ENCODE peak calls at places on chromosomes 6 and 20, in four cellular contexts. G, B, D and W are unnamed samples.

GRCh38 chr6:1657116-1657776 is 47.5 kb downstream of the FOXC1 start:
- DNase-seq in G (no peak), B (no peak), D (no peak), W (no peak)

GRCh38 chr6:34389034-34389433 is 3.4 kb downstream of the NUDT3 start:
- DNase-seq in D (no peak), B (no peak), G (no peak), W (no peak)

GRCh38 chr6:82040405-82041221 is 206.9 kb downstream of the IBTK start:
- DNase-seq in D (peak; percentile 6), B (peak; percentile 59), G (no peak), W (no peak)

GRCh38 chr6:16179970-16180431 is 51.1 kb downstream of the MYLIP start:
- DNase-seq in G (no peak), D (no peak), B (no peak), W (peak; percentile 67)

GRCh38 chr6:43842231-43842794 is 72.3 kb downstream of the VEGFA start:
- DNase-seq in B (peak; percentile 72), D (no peak), G (no peak), W (no peak)

GRCh38 chr20:45911486-45912343 is at the start of gene PLTP:
- DNase-seq in D (no peak), G (peak; percentile 88), B (peak; percentile 57), W (peak; percentile 71)

GRCh38 chr20:13220194-13220856 is 749 bp upstream of the ISM1 start:
- DNase-seq in G (no peak), B (peak; percentile 3), D (peak; percentile 55), W (peak; percentile 15)

GRCh38 chr6:112665114-112665513 is 318.0 kb downstream of the RFPL4B start:
- DNase-seq in B (peak; percentile 77), D (no peak), G (no peak), W (no peak)

GRCh38 chr6:112272799-112273198 is 18.4 kb upstream of the LAMA4 start:
- DNase-seq in D (no peak), B (no peak), G (no peak), W (no peak)

GRCh38 chr6:107816818-107817217 is 7.3 kb downstream of the SCML4 start:
- DNase-seq in D (no peak), B (no peak), G (no peak), W (no peak)

GRCh38 chr6:128822271-128822670 is 60.7 kb upstream of the LAMA2 start:
- DNase-seq in D (no peak), B (peak; percentile 68), G (peak; percentile 52), W (no peak)

GRCh38 chr6:9540534-9541126 is 874.2 kb downstream of the TFAP2A start:
- DNase-seq in G (no peak), B (peak; percentile 67), D (peak; percentile 11), W (no peak)

GRCh38 chr6:38131527-38131965 is 312.0 kb downstream of the ZFAND3 start:
- DNase-seq in G (no peak), B (peak; percentile 99), D (no peak), W (no peak)

GRCh38 chr20:9119776-9120175 is 50.9 kb downstream of the PLCB4 start:
- DNase-seq in G (peak; percentile 81), D (no peak), B (no peak), W (no peak)

GRCh38 chr6:89970072-89970471 is 75.8 kb downstream of the GJA10 start:
- DNase-seq in B (no peak), D (no peak), G (no peak), W (no peak)

GRCh38 chr6:134376785-134377184 is 58.9 kb upstream of the SGK1 start:
- DNase-seq in D (no peak), B (no peak), G (no peak), W (no peak)

GRCh38 chr6:134381926-134382325 is 64.0 kb upstream of the SGK1 start:
- DNase-seq in G (no peak), B (no peak), D (no peak), W (no peak)

GRCh38 chr6:134379599-134379998 is 61.7 kb upstream of the SGK1 start:
- DNase-seq in B (no peak), D (no peak), G (no peak), W (no peak)

GRCh38 chr6:134375199-134375598 is 57.3 kb upstream of the SGK1 start:
- DNase-seq in G (no peak), B (no peak), D (no peak), W (no peak)

DNA sequence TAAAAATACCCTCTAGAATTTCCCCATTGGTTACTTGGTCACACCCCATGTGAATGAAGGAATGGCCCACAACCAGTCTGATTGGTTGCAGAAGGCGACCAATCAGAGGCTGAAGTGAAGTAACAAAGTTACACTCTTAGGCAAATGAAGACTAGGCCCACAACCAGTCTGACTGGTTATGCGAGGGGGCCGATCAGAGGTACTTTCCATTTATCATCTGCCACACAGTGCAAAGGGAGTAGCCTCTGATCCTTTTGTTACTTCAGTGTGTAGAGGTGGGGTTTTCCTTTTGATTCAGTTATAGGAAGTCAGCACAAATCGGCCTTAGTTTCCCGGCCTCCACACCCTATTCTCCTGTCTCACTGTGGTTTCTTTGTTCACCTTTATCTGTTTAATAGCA is 61.2 kb upstream of the SGK1 start:
- DNase-seq in B (no peak), G (no peak), D (no peak), W (no peak)
- TF ChIP-seq POLR2A in B (no peak), G (no peak), D (no peak), W (no peak)

DNA sequence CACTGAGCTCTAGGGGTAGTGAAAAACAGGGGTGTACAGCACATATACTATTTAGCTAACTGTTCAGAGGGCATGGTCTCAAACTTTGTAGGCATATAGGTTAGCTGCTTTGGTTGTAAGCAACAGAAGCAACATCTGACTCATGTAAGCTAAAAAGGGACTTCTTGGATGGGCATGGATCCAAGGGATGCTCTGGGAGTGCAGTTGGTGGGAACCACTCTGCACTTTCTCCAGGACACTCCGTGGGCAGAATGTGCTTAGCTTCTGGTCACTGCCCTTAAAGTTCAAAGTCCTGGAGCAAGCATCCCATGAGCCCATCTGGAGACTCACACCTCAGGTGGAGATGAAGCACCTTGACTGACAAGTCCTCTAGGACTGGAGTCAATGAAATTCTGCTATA is 11.5 kb downstream of the APCDD1L start:
- DNase-seq in D (no peak), G (no peak), B (no peak), W (no peak)
- H3K9me3 ChIP-seq in D (peaks cover 45% of the 10 kb centered on the region), G (no peaks in the 10 kb centered on the region), B (peaks cover 22% of the 10 kb centered on the region), W (peaks cover 18% of the 10 kb centered on the region)

GRCh38 chr6:161139766-161140553 is 133.9 kb downstream of the AGPAT4 start:
- DNase-seq in G (peak; percentile 56), D (no peak), B (peak; percentile 42), W (peak; percentile 68)
- TF ChIP-seq POLR2A in G (no peak), D (no peak), B (no peak), W (no peak)

DNA sequence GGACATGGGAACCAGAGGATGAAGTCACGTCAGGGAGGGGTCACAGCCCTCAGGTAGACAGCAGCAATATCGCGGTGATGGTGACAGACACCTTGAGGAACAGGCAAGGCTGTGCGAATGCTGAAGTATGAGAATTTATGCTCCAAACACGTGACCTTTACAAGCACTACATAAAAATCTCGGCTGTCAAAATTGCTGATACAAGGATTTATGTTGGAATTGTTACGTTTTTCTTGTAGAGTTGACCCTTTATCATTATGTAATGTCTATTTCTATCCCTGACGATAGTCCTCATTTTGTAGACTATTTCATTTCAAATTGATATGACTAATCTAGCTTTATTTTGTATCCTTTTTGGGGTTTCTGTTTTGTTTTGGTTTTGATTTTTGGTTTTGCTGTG is 311.1 kb downstream of the C6orf118 start:
- DNase-seq in B (no peak), G (no peak), D (no peak), W (no peak)
- H3K9me3 ChIP-seq in B (peaks cover 15% of the 10 kb centered on the region), G (no peaks in the 10 kb centered on the region), D (no peaks in the 10 kb centered on the region), W (no peaks in the 10 kb centered on the region)

DNA sequence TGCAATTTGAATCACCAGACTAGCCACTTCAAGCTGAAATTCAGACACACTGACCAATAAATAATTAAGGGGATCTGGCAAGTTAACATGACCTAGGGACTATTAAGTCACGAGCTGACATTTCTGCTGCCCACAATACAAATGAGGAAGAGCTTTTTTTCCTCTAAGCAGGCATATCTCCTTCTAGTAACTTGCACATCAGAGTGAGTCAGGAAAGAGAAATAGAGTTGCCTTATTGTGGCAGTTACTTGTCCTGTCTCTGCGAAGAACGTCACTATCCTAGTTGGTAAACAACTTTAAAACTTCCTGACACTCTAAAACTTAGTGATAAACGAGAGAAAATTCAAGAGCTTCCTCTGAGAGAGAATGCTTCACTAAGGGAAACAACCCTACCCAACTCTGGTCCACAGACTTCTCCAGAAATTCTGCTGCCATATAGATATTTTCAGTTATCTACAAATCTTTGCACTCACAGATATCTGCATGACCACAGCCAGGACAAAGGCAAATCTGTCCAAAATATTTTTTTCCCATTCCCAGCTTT is 4.2 kb downstream of the PLA2G7 start:
- DNase-seq in B (no peak), D (no peak), G (no peak), W (no peak)
- TF ChIP-seq POLR2A in B (no peak), D (no peak), G (no peak), W (no peak)

DNA sequence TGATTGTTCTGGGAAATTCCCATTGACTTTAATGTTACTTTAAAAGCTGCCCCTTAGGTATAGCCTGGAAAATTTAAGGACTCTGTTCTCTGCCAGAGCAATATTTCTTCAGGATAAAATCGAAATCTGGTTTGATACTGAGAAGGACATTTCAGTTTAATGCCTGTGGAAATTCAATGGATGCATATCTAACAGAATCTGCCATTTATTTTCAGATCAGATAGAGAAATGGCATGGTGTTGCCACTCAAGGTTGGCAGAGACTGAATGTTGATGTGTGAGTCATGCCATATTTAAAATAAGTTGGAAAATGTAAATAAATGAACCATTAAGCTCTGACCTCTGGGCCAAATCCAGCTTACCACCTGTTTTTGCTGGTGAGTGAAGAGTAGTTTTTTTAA is 594.6 kb downstream of the DOK5 start:
- DNase-seq in G (no peak), D (no peak), B (no peak), W (no peak)
- H3K9me3 ChIP-seq in G (no peaks in the 10 kb centered on the region), D (no peaks in the 10 kb centered on the region), B (peaks cover 11% of the 10 kb centered on the region), W (no peaks in the 10 kb centered on the region)

GRCh38 chr20:325889-326644 is 715 bp downstream of the SOX12 start:
- DNase-seq in G (peak; percentile 81), B (peak; percentile 67), D (peak; percentile 45), W (peak; percentile 80)

GRCh38 chr20:326645-327031 is 1.3 kb downstream of the SOX12 start:
- DNase-seq in B (no peak), D (peak; percentile 46), G (peak; percentile 55), W (no peak)

GRCh38 chr20:324177-325042 is 942 bp upstream of the SOX12 start:
- DNase-seq in G (peak; percentile 94), D (peak; percentile 93), B (peak; percentile 72), W (peak; percentile 96)

GRCh38 chr20:327041-327945 is 1.9 kb downstream of the SOX12 start:
- DNase-seq in G (peak; percentile 88), B (peak; percentile 92), D (peak; percentile 89), W (peak; percentile 74)

GRCh38 chr20:325043-325888 is at the start of gene SOX12:
- DNase-seq in G (peak; percentile 98), D (peak; percentile 94), B (peak; percentile 87), W (peak; percentile 99)
- TF ChIP-seq POLR2A in G (peak; percentile 45), D (peak; percentile 75), B (peak; percentile 70), W (peak; percentile 60)

GRCh38 chr20:39630215-39630614 is 668.1 kb downstream of the DHX35 start:
- DNase-seq in G (no peak), B (no peak), D (no peak), W (no peak)
- H3K9me3 ChIP-seq in G (no peaks in the 10 kb centered on the region), B (no peaks in the 10 kb centered on the region), D (no peaks in the 10 kb centered on the region), W (no peaks in the 10 kb centered on the region)